ENCODE peak calls at places on chromosome 10, in eight cellular contexts. Y, N, C, D, U, F, V and S are unnamed samples.

GRCh38 chr10:17533731-17534130 is 79.3 kb upstream of the ST8SIA6 start:
- DNase-seq in N (no peak), Y (no peak), U (no peak), D (no peak), C (no peak), V (no peak), F (no peak), S (no peak)

GRCh38 chr10:93436577-93436976 is 45.6 kb downstream of the MYOF start:
- DNase-seq in C (no peak), U (peak), V (peak), N (no peak), D (no peak), Y (no peak), F (no peak), S (no peak)

GRCh38 chr10:74799840-74800239 is 26.6 kb upstream of the KAT6B start:
- DNase-seq in F (no peak), N (peak), D (no peak), V (peak), C (no peak), Y (no peak), U (no peak), S (no peak)

GRCh38 chr10:63204667-63205391 is 71.7 kb downstream of the NRBF2 start:
- DNase-seq in N (no peak), Y (peak), C (no peak), V (no peak), U (no peak), F (no peak), D (no peak), S (no peak)

GRCh38 chr10:29102636-29103035 is 186.2 kb upstream of the LYZL1 start:
- DNase-seq in F (no peak), U (no peak), N (no peak), D (no peak), Y (no peak), V (no peak), C (no peak), S (no peak)

GRCh38 chr10:2476236-2476814 is 591.0 kb upstream of the PFKP start:
- DNase-seq in C (no peak), Y (no peak), D (no peak), U (no peak), V (no peak), N (no peak), F (no peak), S (no peak)

GRCh38 chr10:1022413-1022812 is 3.2 kb downstream of the IDI2 start:
- DNase-seq in V (no peak), Y (no peak), F (no peak), U (no peak), N (no peak), D (no peak), C (no peak), S (no peak)

GRCh38 chr10:73183882-73184281 is 16.0 kb downstream of the FAM149B1 start:
- DNase-seq in C (no peak), F (no peak), D (no peak), U (no peak), N (no peak), V (peak), Y (no peak), S (no peak)

GRCh38 chr10:93599778-93600177 is 1.3 kb downstream of the RBP4 start:
- DNase-seq in V (no peak), U (no peak), D (no peak), Y (no peak), F (no peak), N (no peak), C (no peak), S (no peak)

GRCh38 chr10:47062801-47063200 is 151.6 kb downstream of the PTPN20 start:
- DNase-seq in Y (no peak), V (no peak), F (no peak), N (no peak), C (no peak), U (no peak), D (no peak), S (no peak)

GRCh38 chr10:7538970-7539694 is 127.6 kb downstream of the ITIH5 start:
- DNase-seq in C (no peak), U (no peak), N (no peak), D (no peak), Y (no peak), V (no peak), F (no peak), S (no peak)

GRCh38 chr10:100882681-100883321 is 30.0 kb upstream of the SLF2 start:
- DNase-seq in Y (no peak), V (peak), F (no peak), C (no peak), N (no peak), D (no peak), U (no peak), S (no peak)

GRCh38 chr10:35219292-35219691 is 92.6 kb downstream of the CREM start:
- DNase-seq in Y (no peak), C (no peak), D (no peak), F (no peak), U (no peak), V (no peak), N (no peak), S (no peak)

GRCh38 chr10:110398419-110399162 is 93.9 kb upstream of the SMNDC1 start:
- DNase-seq in C (no peak), U (peak), N (no peak), F (no peak), Y (no peak), V (peak), D (no peak), S (peak)